ENCODE peak calls at places on chromosomes 4 and X, in five cellular contexts. G is iPS-NIHi11, Q is nucleus accumbens, S is A673, J is ACHN. K is an unnamed sample.

GRCh38 chr4:8840006-8840793 is 31.4 kb downstream of the HMX1 start:
- DNase-seq in G (no peak), S (no peak), Q (no peak), J (no peak), K (no peak)

GRCh38 chr4:87975466-87975865 is at the start of gene SPP1:
- DNase-seq in Q (peak; percentile 68), J (peak; percentile 97), G (peak; percentile 57), S (no peak), K (peak; percentile 64)

GRCh38 chrX:31580726-31581125 is 508.9 kb upstream of the FTHL17 start:
- DNase-seq in S (peak; percentile 56), Q (no peak), G (no peak), J (peak; percentile 28), K (no peak)

GRCh38 chr4:2898001-2898400 is 54.4 kb downstream of the ADD1 start:
- DNase-seq in J (no peak), G (no peak), Q (no peak), S (no peak), K (no peak)

GRCh38 chr4:24604558-24605214 is 20.3 kb upstream of the DHX15 start:
- DNase-seq in J (no peak), S (no peak), G (no peak), Q (no peak), K (no peak)

GRCh38 chr4:13640149-13640671 is 12.7 kb upstream of the BOD1L1 start:
- DNase-seq in G (peak; percentile 27), S (peak; percentile 93), Q (no peak), J (no peak), K (peak; percentile 7)

GRCh38 chr4:131370846-131371245 is 1778.2 kb upstream of the PCDH10 start:
- DNase-seq in G (peak; percentile 5), S (peak; percentile 0), J (peak; percentile 8), Q (no peak), K (peak; percentile 57)

GRCh38 chrX:11886745-11887144 is 128.7 kb downstream of the MSL3 start:
- DNase-seq in G (no peak), J (no peak), Q (no peak), S (no peak), K (no peak)

GRCh38 chr4:94802091-94802490 is 44.3 kb downstream of the BMPR1B start:
- DNase-seq in S (no peak), Q (no peak), G (no peak), J (no peak), K (no peak)

GRCh38 chr4:152536545-152537182 is 772 bp upstream of the FBXW7 start:
- DNase-seq in J (peak; percentile 67), G (peak; percentile 35), S (peak; percentile 60), Q (no peak), K (peak; percentile 71)

GRCh38 chr4:17385403-17385802 is 126.5 kb downstream of the QDPR start:
- DNase-seq in J (peak; percentile 54), G (no peak), S (no peak), Q (peak; percentile 1), K (no peak)

GRCh38 chrX:132181364-132181763 is 37.9 kb downstream of the RAP2C start:
- DNase-seq in G (no peak), S (peak; percentile 2), Q (no peak), J (no peak), K (no peak)

K was measured in NCI-H82.